ENCODE peak calls at places on chromosomes 13 and 19, in ten cellular contexts. L is mesendoderm, W is fibroblast of lung, T is PC-3, H is neuronal stem cell, D is GM12878, I is H1, S is trophoblast cell, K is SK-N-SH, X is IMR-90. M is an unnamed sample. For H3K4me1, the result is how much of the 10 kb centered on the place peaks cover.

GRCh38 chr13:38667526-38668094 is 19.3 kb upstream of the FREM2 start:
- DNase-seq in T (no peak), X (no peak), I (no peak), W (no peak), L (no peak), S (no peak), D (no peak), K (no peak), H (no peak), M (no peak)

GRCh38 chr13:89401209-89401810 is 1730.1 kb downstream of the SLITRK5 start:
- DNase-seq in L (peak), K (no peak), X (peak), S (peak), D (no peak), H (no peak), T (peak), W (peak), I (no peak), M (no peak)

GRCh38 chr13:83935566-83935965 is 53.3 kb upstream of the SLITRK1 start:
- DNase-seq in I (no peak), K (no peak), D (no peak), W (no peak), L (no peak), H (no peak), S (no peak), X (no peak), T (no peak), M (no peak)

GRCh38 chr13:109131698-109132257 is 502.4 kb downstream of the MYO16 start:
- DNase-seq in L (peak), W (peak), H (no peak), I (no peak), X (peak), T (no peak), D (peak), S (peak), K (no peak), M (no peak)

GRCh38 chr13:73168993-73169401 is 110.2 kb downstream of the KLF5 start:
- DNase-seq in X (peak), I (no peak), S (peak), L (no peak), K (no peak), T (peak), D (no peak), W (peak), H (no peak), M (no peak)

GRCh38 chr13:28718186-28718537 is 608 bp downstream of the SLC46A3 start:
- DNase-seq in I (no peak), D (no peak), T (no peak), L (no peak), W (peak), K (no peak), X (peak), S (peak), H (no peak), M (no peak)

GRCh38 chr19:2952953-2953481 is 8.2 kb upstream of the ZNF77 start:
- DNase-seq in T (peak), W (peak), D (no peak), I (no peak), K (no peak), S (peak), L (no peak), H (no peak), X (no peak), M (no peak)

GRCh38 chr13:49292742-49293498 is 45.2 kb downstream of the CDADC1 start:
- DNase-seq in T (no peak), H (no peak), I (no peak), S (no peak), W (peak), D (no peak), K (peak), X (peak), L (no peak), M (no peak)

GRCh38 chr13:111252449-111253124 is 67.9 kb upstream of the TEX29 start:
- DNase-seq in H (no peak), K (no peak), X (peak), S (peak), I (peak), D (no peak), T (no peak), W (peak), L (no peak), M (no peak)

GRCh38 chr19:2391118-2391725 is 31.2 kb downstream of the TMPRSS9 start:
- DNase-seq in W (peak), D (peak), S (peak), X (peak), T (peak), H (peak), I (no peak), L (peak), K (peak), M (peak)

GRCh38 chr13:97753942-97754670 is 199.4 kb upstream of the IPO5 start:
- DNase-seq in D (no peak), L (peak), K (no peak), T (no peak), H (no peak), X (no peak), I (peak), S (no peak), W (no peak), M (peak)

GRCh38 chr13:102799544-102800144 is 725 bp downstream of the BIVM start:
- DNase-seq in T (no peak), I (no peak), L (peak), H (peak), W (peak), D (no peak), K (peak), S (peak), X (peak), M (peak)

GRCh38 chr19:5697022-5697889 is 7.2 kb downstream of the RPL36 start:
- DNase-seq in S (no peak), H (no peak), T (no peak), W (no peak), L (no peak), X (no peak), D (no peak), K (peak), I (no peak), M (no peak)

GRCh38 chr13:111491659-111492058 is 171.2 kb downstream of the TEX29 start:
- DNase-seq in X (no peak), K (no peak), L (no peak), S (no peak), D (no peak), W (no peak), H (no peak), I (no peak), T (no peak), M (no peak)

GRCh38 chr13:90448466-90449037 is 898.9 kb upstream of the MIR17HG start:
- DNase-seq in I (no peak), W (peak), L (no peak), H (no peak), S (peak), D (no peak), T (no peak), X (no peak), K (no peak), M (no peak)

GRCh38 chr13:32309312-32309711 is 5.9 kb downstream of the ZAR1L start:
- DNase-seq in W (no peak), I (no peak), K (no peak), L (no peak), X (peak), H (no peak), D (no peak), S (no peak), T (no peak), M (no peak)

GRCh38 chr13:23867027-23867491 is 22.1 kb downstream of the MIPEP start:
- DNase-seq in D (no peak), S (no peak), H (no peak), K (no peak), W (peak), L (peak), T (peak), I (no peak), X (peak), M (peak)

GRCh38 chr19:48745208-48745995 is 1.3 kb downstream of the IZUMO1 start:
- DNase-seq in S (peak), H (no peak), K (peak), I (peak), X (peak), W (peak), L (peak), T (peak), D (no peak), M (peak)

GRCh38 chr13:93496985-93497673 is 270.5 kb downstream of the GPC6 start:
- DNase-seq in D (no peak), L (peak), T (no peak), W (no peak), H (no peak), K (peak), I (no peak), X (no peak), S (no peak), M (peak)

GRCh38 chr19:10835089-10835753 is 791 bp downstream of the TMED1 start:
- DNase-seq in S (peak), W (no peak), H (no peak), X (no peak), L (no peak), I (no peak), D (no peak), K (no peak), T (peak), M (no peak)

GRCh38 chr13:27660511-27660910 is 38.8 kb downstream of the POLR1D start:
- DNase-seq in S (no peak), L (no peak), H (no peak), W (no peak), K (no peak), I (no peak), X (no peak), D (no peak), T (no peak), M (no peak)

GRCh38 chr13:98333481-98333880 is 156.4 kb upstream of the RNF113B start:
- DNase-seq in K (no peak), H (no peak), L (no peak), S (no peak), T (no peak), W (no peak), D (no peak), X (no peak), I (no peak), M (peak)

GRCh38 chr19:8311461-8312260 is 3.5 kb upstream of the CD320 start:
- DNase-seq in L (no peak), I (no peak), W (no peak), T (peak), X (no peak), S (no peak), D (no peak), H (no peak), K (no peak), M (no peak)

GRCh38 chr19:7598180-7598579 is 2.5 kb downstream of the CAMSAP3 start:
- DNase-seq in D (no peak), W (no peak), T (no peak), X (no peak), S (no peak), K (no peak), L (no peak), H (no peak), I (no peak), M (no peak)

GRCh38 chr19:8224394-8225145 is 15.4 kb downstream of the CERS4 start:
- DNase-seq in L (no peak), S (no peak), I (no peak), D (no peak), H (no peak), T (no peak), X (no peak), K (no peak), W (no peak), M (no peak)

GRCh38 chr19:5947435-5947834 is 30.5 kb downstream of the RANBP3 start:
- DNase-seq in S (peak), L (no peak), W (peak), K (no peak), T (no peak), H (no peak), X (peak), D (no peak), I (no peak), M (no peak)

GRCh38 chr13:23979361-23980159 is 82.3 kb upstream of the C1QTNF9B start:
- DNase-seq in L (peak), T (peak), K (peak), X (peak), W (peak), H (peak), I (peak), D (no peak), S (peak), M (peak)

GRCh38 chr19:17867087-17867486 is 4.7 kb upstream of the SLC5A5 start:
- DNase-seq in S (no peak), H (no peak), L (no peak), W (no peak), I (peak), D (no peak), T (no peak), X (no peak), K (peak), M (no peak)

GRCh38 chr19:46728693-46729339 is 11.9 kb upstream of the PRKD2 start:
- DNase-seq in X (peak), S (peak), L (peak), H (peak), T (peak), I (peak), W (peak), D (no peak), K (peak), M (peak)

GRCh38 chr19:7074705-7075282 is 5.3 kb downstream of the ZNF557 start:
- DNase-seq in T (no peak), X (no peak), K (no peak), L (no peak), H (no peak), I (no peak), W (no peak), D (no peak), S (no peak), M (no peak)

GRCh38 chr19:6521718-6522646 is 8.8 kb upstream of the TNFSF9 start:
- DNase-seq in K (no peak), L (peak), W (peak), I (no peak), X (no peak), D (peak), S (peak), T (no peak), H (no peak), M (no peak)

GRCh38 chr19:28847468-28847867 is 365.5 kb downstream of the UQCRFS1 start:
- DNase-seq in I (no peak), T (no peak), X (peak), D (no peak), W (no peak), K (no peak), H (no peak), S (peak), L (peak), M (no peak)

GRCh38 chr13:108034909-108035308 is 180.4 kb downstream of the LIG4 start:
- DNase-seq in L (peak), H (no peak), I (no peak), T (no peak), W (no peak), K (no peak), X (no peak), D (no peak), S (no peak), M (no peak)
- H3K4me1 ChIP-seq in L (under half), H (under half), I (under half), T (under half), W (under half), K (under half), X (under half), D (under half), S (under half), M (under half)

DNA sequence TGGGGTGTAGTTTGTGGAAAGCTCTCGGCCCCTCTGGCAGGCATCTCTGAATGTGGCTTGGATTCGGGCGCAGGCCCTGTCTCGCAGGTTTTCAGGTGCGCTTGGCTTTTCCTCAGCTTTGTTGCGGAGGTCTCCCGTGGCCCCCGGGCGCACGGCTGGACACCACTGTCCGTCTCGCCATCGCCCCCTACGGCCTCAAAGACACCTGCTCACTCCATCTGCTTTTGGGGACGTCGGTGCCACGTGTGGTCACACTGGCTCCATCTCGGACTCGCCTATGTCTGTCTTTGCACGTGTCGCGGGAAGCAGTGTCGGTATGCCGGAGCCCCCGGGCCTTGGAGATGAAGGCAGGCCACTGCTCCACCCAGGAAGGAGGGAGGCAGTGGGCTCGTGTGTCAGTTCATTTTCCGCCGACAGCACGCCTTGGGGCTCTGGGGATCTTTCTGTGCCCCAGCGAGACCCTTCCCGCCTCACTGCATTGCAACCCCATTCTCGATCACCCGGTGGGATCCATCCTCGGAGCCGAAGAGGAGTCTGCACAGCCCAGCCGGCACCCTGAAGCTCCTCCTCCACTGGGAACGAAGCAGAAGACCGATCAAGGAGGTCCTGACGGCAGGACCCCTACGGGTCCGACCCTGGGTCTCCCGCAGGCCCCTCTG is 42.1 kb downstream of the ZNF146 start:
- DNase-seq in L (no peak), T (no peak), S (no peak), H (no peak), D (no peak), W (no peak), X (no peak), I (peak), K (peak), M (no peak)
- H3K4me3 ChIP-seq in L (no peak), T (no peak), S (peak), H (no peak), D (no peak), W (no peak), X (peak), I (no peak), K (peak), M (no peak)

DNA sequence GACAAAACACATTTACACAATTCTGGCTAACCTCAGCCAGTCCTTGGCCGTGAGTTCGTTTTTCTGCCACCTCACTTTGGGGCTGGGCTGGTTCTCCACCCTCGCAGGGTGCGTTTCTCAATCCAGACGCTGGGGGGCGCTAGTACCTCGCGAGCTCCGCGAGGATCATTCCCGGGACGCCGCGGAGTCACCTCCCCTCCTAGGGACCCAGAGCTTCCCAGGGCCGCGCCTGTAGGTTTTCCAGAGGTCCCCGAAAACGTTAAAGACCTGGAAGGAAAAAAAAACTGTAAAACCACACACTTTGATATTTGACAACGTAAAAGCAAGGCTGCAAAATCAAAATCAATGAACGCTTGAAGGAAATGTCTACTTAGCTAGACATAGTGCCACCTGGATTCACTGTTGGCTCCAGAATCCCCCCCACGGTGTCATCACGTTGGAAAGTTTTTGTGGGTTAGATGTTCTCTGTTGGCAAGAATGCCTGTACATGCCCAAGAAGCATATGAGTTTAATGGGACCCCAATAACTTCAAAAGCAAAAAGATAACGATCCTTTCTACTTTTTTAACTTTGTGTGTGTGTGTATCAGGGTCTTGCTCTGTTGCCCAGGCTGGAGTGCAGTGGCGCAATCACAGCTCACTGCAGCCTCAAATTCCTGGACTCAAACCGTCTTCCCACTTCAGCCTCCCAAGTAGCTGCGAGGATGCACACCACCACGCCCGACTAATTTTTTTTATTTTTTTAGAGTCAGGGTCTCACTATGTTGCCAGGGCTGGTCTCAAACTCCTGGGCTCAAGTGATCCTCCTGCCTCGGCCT is 34.5 kb upstream of the TPM4 start:
- DNase-seq in S (peak), L (peak), T (peak), X (peak), H (peak), W (peak), I (peak), D (no peak), K (peak), M (peak)
- H3K9ac ChIP-seq in S (no peak), L (no peak), T (no peak), X (peak), H (no peak), W (no peak), I (no peak), D (no peak), K (no peak), M (no peak)

GRCh38 chr19:30340724-30341595 is 31.2 kb upstream of the ZNF536 start:
- DNase-seq in H (no peak), I (no peak), X (no peak), T (no peak), K (peak), L (no peak), S (no peak), D (no peak), W (no peak), M (no peak)
- H3K4me1 ChIP-seq in H (under half), I (under half), X (under half), T (under half), K (under half), L (under half), S (under half), D (under half), W (under half), M (under half)

GRCh38 chr19:621819-622218 is 11.5 kb downstream of the POLRMT start:
- DNase-seq in W (no peak), L (no peak), H (no peak), X (no peak), K (no peak), S (no peak), I (no peak), D (no peak), T (no peak), M (no peak)
- H3K4me3 ChIP-seq in W (no peak), L (no peak), H (no peak), X (no peak), K (no peak), S (no peak), I (no peak), D (no peak), T (no peak), M (no peak)

GRCh38 chr13:101218484-101218883 is 197.8 kb downstream of the NALCN start:
- DNase-seq in I (no peak), K (no peak), X (peak), W (no peak), D (no peak), L (no peak), T (peak), H (no peak), S (no peak), M (no peak)
- H3K9ac ChIP-seq in I (no peak), K (no peak), X (no peak), W (no peak), D (no peak), L (no peak), T (no peak), H (no peak), S (no peak), M (no peak)

GRCh38 chr13:45331981-45332830 is 8.8 kb downstream of the TPT1 start:
- DNase-seq in X (peak), T (peak), D (no peak), L (no peak), H (no peak), I (no peak), K (no peak), W (peak), S (peak), M (no peak)
- H3K4me1 ChIP-seq in X (under half), T (half or more), D (under half), L (under half), H (under half), I (under half), K (under half), W (under half), S (under half), M (under half)